ENCODE peak calls at places on chromosomes 12 and 14, in six cellular contexts. Q is HepG2, O is GM12878, L is GM12891, P is K562, D is H1. E is an unnamed sample.

GRCh38 chr14:58712357-58712756 is 74.6 kb downstream of the DACT1 start:
- DNase-seq in L (no peak), P (peak; percentile 14), D (no peak), Q (no peak), O (no peak), E (no peak)

GRCh38 chr14:103847954-103848719 is 762 bp upstream of the PPP1R13B start:
- DNase-seq in D (no peak), Q (peak; percentile 40), P (peak; percentile 66), O (no peak), L (no peak), E (no peak)

GRCh38 chr12:6280053-6280469 is 30.4 kb upstream of the PLEKHG6 start:
- DNase-seq in Q (peak; percentile 93), D (no peak), L (no peak), O (no peak), P (no peak), E (no peak)

GRCh38 chr12:12018454-12018853 is 52.3 kb upstream of the BCL2L14 start:
- DNase-seq in Q (no peak), D (no peak), L (no peak), O (no peak), P (no peak), E (no peak)

GRCh38 chr14:38808734-38809455 is 294.1 kb downstream of the SEC23A start:
- DNase-seq in O (no peak), D (no peak), P (no peak), L (no peak), Q (peak; percentile 21), E (no peak)

GRCh38 chr12:110933326-110933974 is 13.1 kb upstream of the MYL2 start:
- DNase-seq in L (no peak), Q (no peak), O (no peak), D (no peak), P (no peak), E (no peak)

GRCh38 chr14:89504602-89505320 is 87.7 kb upstream of the FOXN3 start:
- DNase-seq in D (no peak), P (no peak), Q (no peak), O (peak; percentile 33), L (no peak), E (no peak)

GRCh38 chr14:30861200-30861599 is 13.2 kb upstream of the COCH start:
- DNase-seq in Q (no peak), D (no peak), O (no peak), P (no peak), L (no peak), E (no peak)

DNA sequence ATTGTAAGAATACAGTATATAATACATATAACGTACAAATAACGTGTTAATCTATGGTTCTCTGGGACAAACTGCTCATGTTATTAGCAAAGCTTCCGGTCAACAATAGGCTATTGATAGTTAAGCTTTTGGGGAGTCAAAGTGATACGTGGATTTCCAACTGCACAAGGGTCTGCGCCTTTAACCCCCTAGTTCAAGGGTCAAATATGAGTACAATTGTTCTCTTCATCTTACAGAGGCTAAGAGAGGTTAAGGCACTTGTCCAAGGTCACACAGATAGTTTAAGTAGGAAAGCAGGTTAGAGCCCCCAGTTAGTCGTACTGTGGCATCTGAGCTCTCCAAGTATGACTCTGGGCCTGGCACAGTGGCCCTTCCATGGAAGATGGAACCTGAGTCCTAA is 204.3 kb upstream of the KRR1 start:
- DNase-seq in P (no peak), L (no peak), Q (no peak), D (no peak), O (no peak), E (no peak)
- TF ChIP-seq POLR2A in P (no peak), L (no peak), Q (no peak), D (no peak), O (no peak), E (no peak)

GRCh38 chr12:100555722-100556121 is 17.8 kb upstream of the GAS2L3 start:
- DNase-seq in Q (peak; percentile 72), D (no peak), L (no peak), O (no peak), P (no peak), E (no peak)
- TF ChIP-seq POLR2AphosphoS5 in Q (no peak), D (no peak), L (no peak), O (no peak), P (no peak), E (no peak)

GRCh38 chr12:58066296-58066695 is 124.9 kb downstream of the ATP23 start:
- DNase-seq in L (no peak), Q (no peak), O (no peak), D (no peak), P (no peak), E (no peak)

GRCh38 chr12:58068706-58069105 is 127.3 kb downstream of the ATP23 start:
- DNase-seq in O (no peak), Q (no peak), P (no peak), L (no peak), D (no peak), E (no peak)

GRCh38 chr12:58064681-58065080 is 123.3 kb downstream of the ATP23 start:
- DNase-seq in D (no peak), Q (no peak), O (no peak), L (no peak), P (no peak), E (no peak)

GRCh38 chr12:58069268-58069967 is 128.1 kb downstream of the ATP23 start:
- DNase-seq in Q (no peak), P (no peak), L (no peak), O (no peak), D (no peak), E (no peak)

GRCh38 chr12:58067610-58068387 is 126.4 kb downstream of the ATP23 start:
- DNase-seq in P (no peak), D (no peak), O (no peak), Q (no peak), L (no peak), E (no peak)
- TF ChIP-seq TAF1 in P (no peak), D (no peak), O (no peak), Q (no peak), L (no peak), E (no peak)

DNA sequence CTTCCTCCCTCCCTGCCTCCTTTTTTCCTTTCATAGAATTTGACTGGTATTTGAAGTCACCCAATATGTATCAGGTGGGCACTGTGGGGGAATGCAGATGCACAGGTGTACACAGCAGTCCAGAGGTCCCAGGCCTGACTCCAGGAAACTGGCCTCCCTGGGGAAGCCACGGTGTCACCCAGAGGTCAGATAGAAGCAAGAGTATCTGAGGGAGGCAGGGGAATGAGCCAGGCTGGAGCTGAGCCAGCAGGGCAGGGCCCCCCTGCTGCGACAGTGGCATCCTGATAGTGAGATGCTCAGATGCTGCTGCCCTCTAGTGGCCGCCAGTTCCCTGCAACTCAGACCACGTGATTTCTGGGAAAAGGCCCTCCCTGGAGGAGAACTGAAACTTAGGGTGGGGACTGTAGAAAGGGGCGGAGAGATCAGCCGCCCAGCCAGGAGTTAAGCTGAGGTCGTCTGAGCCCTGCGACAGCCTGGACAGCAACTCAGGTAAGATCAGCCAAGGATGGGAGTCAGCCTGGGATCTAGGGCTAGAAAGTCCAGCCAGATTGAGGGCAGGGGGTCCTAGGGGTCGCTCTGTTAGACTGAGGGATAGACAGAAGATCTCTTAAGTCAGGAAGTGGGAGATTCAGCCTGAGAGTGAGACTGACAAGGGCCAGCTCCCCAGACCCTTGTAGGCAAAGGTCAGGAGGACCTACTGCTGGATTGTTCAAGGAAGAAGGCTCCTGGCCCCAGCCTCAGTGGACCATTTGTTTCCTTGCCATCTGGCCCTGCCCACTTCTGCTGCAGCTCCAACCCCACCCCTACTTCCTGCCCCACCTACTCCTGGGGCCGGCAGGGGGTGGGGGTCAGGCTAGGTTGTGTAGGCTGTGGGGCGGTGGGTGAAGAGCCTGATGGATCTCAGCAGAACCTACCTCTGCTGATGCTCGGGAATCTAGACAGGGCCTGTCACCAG is at the start of gene IRF9:
- DNase-seq in P (peak; percentile 88), D (peak; percentile 94), Q (peak; percentile 99), L (peak; percentile 89), O (peak; percentile 98), E (peak; percentile 94)
- TF ChIP-seq POLR2A in P (peak; percentile 73), D (no peak), Q (peak; percentile 66), L (peak; percentile 99), O (peak; percentile 98), E (peak; percentile 99)

GRCh38 chr14:75542585-75543091 is 20.4 kb downstream of the BATF start:
- DNase-seq in O (no peak), D (no peak), P (peak; percentile 28), Q (no peak), L (peak; percentile 44), E (peak; percentile 68)
- TF ChIP-seq POLR2AphosphoS5 in O (no peak), D (no peak), P (no peak), Q (no peak), L (no peak), E (peak; percentile 5)

GRCh38 chr12:68086019-68086603 is 73.4 kb downstream of the IFNG start:
- DNase-seq in P (no peak), L (no peak), D (no peak), Q (no peak), O (no peak), E (no peak)
- TF ChIP-seq TAF1 in P (no peak), L (no peak), D (no peak), Q (no peak), O (no peak), E (no peak)

GRCh38 chr14:53957739-53958138 is 1.1 kb upstream of the BMP4 start:
- DNase-seq in L (no peak), D (no peak), Q (peak; percentile 26), O (no peak), P (no peak), E (no peak)

GRCh38 chr14:53955671-53956426 is 776 bp downstream of the BMP4 start:
- DNase-seq in P (no peak), L (no peak), D (no peak), O (no peak), Q (peak; percentile 37), E (no peak)

GRCh38 chr14:53954551-53955233 is 1.9 kb downstream of the BMP4 start:
- DNase-seq in L (no peak), Q (no peak), O (no peak), P (no peak), D (no peak), E (no peak)

GRCh38 chr14:53955234-53955556 is 1.4 kb downstream of the BMP4 start:
- DNase-seq in Q (no peak), P (no peak), D (no peak), L (no peak), O (no peak), E (no peak)

GRCh38 chr14:53956427-53957201 is at the start of gene BMP4:
- DNase-seq in Q (peak; percentile 82), D (peak; percentile 81), O (no peak), P (peak; percentile 45), L (no peak), E (no peak)
- TF ChIP-seq POLR2A in Q (peak; percentile 58), D (no peak), O (peak; percentile 56), P (no peak), L (no peak), E (no peak)

E was measured in GM12892.